ENCODE peak calls at places on chromosomes 4 and X, in five cellular contexts. O is HFF-Myc, Y is right lobe of liver, I is testis, U is cardiac fibroblast. W is an unnamed sample.

GRCh38 chr4:2418652-2419571 is at the start of gene CFAP99:
- DNase-seq in O (peak), Y (peak), U (peak), I (peak), W (peak)

GRCh38 chr4:134650461-134650860 is 448.9 kb upstream of the PABPC4L start:
- DNase-seq in Y (no peak), U (no peak), O (no peak), I (no peak), W (no peak)

GRCh38 chr4:37892641-37893040 is 1.8 kb downstream of the TBC1D1 start:
- DNase-seq in U (no peak), Y (no peak), O (no peak), I (no peak), W (peak)

GRCh38 chrX:36908801-36909403 is 99.3 kb upstream of the FAM47C start:
- DNase-seq in Y (no peak), U (peak), I (no peak), O (no peak), W (no peak)

GRCh38 chrX:38596939-38597338 is 35.6 kb downstream of the TSPAN7 start:
- DNase-seq in Y (no peak), I (no peak), O (no peak), U (no peak), W (no peak)

GRCh38 chr4:90328558-90328957 is 201.4 kb downstream of the CCSER1 start:
- DNase-seq in O (no peak), U (peak), I (peak), Y (no peak), W (no peak)

GRCh38 chrX:70289168-70289792 is 447 bp downstream of the PDZD11 start:
- DNase-seq in I (no peak), O (no peak), U (no peak), Y (no peak), W (no peak)

GRCh38 chr4:10093801-10094552 is 22.6 kb downstream of the WDR1 start:
- DNase-seq in Y (peak), I (no peak), U (peak), O (no peak), W (no peak)

GRCh38 chrX:65035451-65035779 is 59.2 kb upstream of the ZC4H2 start:
- DNase-seq in Y (no peak), I (peak), U (peak), O (no peak), W (peak)

GRCh38 chr4:5366421-5366820 is 315.1 kb downstream of the STK32B start:
- DNase-seq in I (no peak), U (peak), O (no peak), Y (no peak), W (no peak)

GRCh38 chr4:151238477-151238876 is 38.5 kb upstream of the PRSS48 start:
- DNase-seq in I (no peak), Y (no peak), U (peak), O (no peak), W (no peak)

GRCh38 chrX:11437642-11438379 is 144.6 kb downstream of the AMELX start:
- DNase-seq in Y (peak), U (peak), I (no peak), O (peak), W (no peak)

GRCh38 chr4:48526403-48526802 is 36.4 kb downstream of the ZAR1 start:
- DNase-seq in O (no peak), U (no peak), Y (no peak), I (no peak), W (no peak)

GRCh38 chr4:80333121-80333520 is 2.4 kb upstream of the CFAP299 start:
- DNase-seq in U (peak), Y (no peak), I (no peak), O (no peak), W (no peak)

GRCh38 chrX:133670394-133670793 is 255.1 kb upstream of the GPC4 start:
- DNase-seq in Y (no peak), O (no peak), I (peak), U (peak), W (no peak)

GRCh38 chr4:39635023-39635422 is 3.6 kb downstream of the SMIM14 start:
- DNase-seq in I (no peak), O (no peak), U (no peak), Y (no peak), W (no peak)

GRCh38 chrX:78314561-78314960 is 12.8 kb downstream of the CYSLTR1 start:
- DNase-seq in I (no peak), Y (no peak), O (no peak), U (no peak), W (no peak)

GRCh38 chr4:76589402-76589801 is 154.4 kb downstream of the SHROOM3 start:
- DNase-seq in I (no peak), Y (no peak), O (no peak), U (peak), W (no peak)

GRCh38 chrX:4320436-4320947 is 607.0 kb upstream of the PRKX start:
- DNase-seq in U (no peak), O (no peak), Y (no peak), I (no peak), W (no peak)

GRCh38 chr4:54065282-54066087 is 1.1 kb upstream of the CHIC2 start:
- DNase-seq in U (peak), O (no peak), I (peak), Y (no peak), W (no peak)

GRCh38 chrX:133495464-133496391 is 80.4 kb upstream of the GPC4 start:
- DNase-seq in O (no peak), U (peak), Y (no peak), I (peak), W (no peak)

GRCh38 chrX:83771664-83772063 is 89.3 kb upstream of the CYLC1 start:
- DNase-seq in Y (no peak), U (no peak), I (peak), O (no peak), W (no peak)

GRCh38 chr4:38179690-38180299 is 219.6 kb downstream of the PTTG2 start:
- DNase-seq in I (peak), O (peak), U (peak), Y (peak), W (peak)

GRCh38 chr4:183360161-183360919 is 38.1 kb upstream of the CLDN24 start:
- DNase-seq in O (no peak), U (peak), Y (no peak), I (peak), W (no peak)

GRCh38 chr4:63170923-63171322 is 1238.3 kb downstream of the TECRL start:
- DNase-seq in Y (no peak), I (no peak), U (no peak), O (no peak), W (no peak)

GRCh38 chr4:19803406-19803805 is 448.3 kb upstream of the SLIT2 start:
- DNase-seq in Y (no peak), O (peak), I (no peak), U (peak), W (no peak)
- TF ChIP-seq CTCF in Y (no peak), O (no peak), I (no peak), U (no peak), W (no peak)

DNA sequence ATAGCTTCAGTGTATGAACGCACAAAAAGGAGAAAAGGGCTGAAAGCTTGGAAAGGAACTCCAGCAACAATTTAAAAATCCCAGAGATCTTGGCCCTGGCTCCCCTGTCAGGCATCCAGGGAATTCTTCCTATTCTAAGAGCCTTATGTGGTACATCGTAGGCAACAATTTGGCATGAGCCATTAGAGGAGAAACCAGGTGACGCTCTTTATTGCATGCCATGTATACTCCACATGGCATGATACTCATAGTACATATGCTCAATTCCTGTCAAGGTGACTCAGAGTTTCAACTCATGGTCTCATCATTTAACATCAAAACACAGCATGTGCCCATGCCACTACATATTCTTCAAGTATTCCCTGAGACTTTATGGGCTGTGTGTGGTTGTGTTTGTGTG is 191.3 kb downstream of the OR13H1 start:
- DNase-seq in I (no peak), Y (no peak), U (no peak), O (no peak), W (no peak)
- H3K4me3 ChIP-seq in I (no peak), Y (peak), U (no peak), O (no peak), W (no peak)

GRCh38 chr4:139720806-139721205 is 55.2 kb downstream of the MGST2 start:
- DNase-seq in I (no peak), U (peak), Y (no peak), O (no peak), W (no peak)

GRCh38 chr4:139718358-139718757 is 52.7 kb downstream of the MGST2 start:
- DNase-seq in O (no peak), U (no peak), Y (no peak), I (no peak), W (no peak)

GRCh38 chr4:139719381-139720101 is 53.9 kb downstream of the MGST2 start:
- DNase-seq in U (no peak), O (no peak), I (no peak), Y (no peak), W (no peak)

GRCh38 chr4:139718833-139719232 is 53.2 kb downstream of the MGST2 start:
- DNase-seq in I (no peak), Y (no peak), U (no peak), O (no peak), W (no peak)

DNA sequence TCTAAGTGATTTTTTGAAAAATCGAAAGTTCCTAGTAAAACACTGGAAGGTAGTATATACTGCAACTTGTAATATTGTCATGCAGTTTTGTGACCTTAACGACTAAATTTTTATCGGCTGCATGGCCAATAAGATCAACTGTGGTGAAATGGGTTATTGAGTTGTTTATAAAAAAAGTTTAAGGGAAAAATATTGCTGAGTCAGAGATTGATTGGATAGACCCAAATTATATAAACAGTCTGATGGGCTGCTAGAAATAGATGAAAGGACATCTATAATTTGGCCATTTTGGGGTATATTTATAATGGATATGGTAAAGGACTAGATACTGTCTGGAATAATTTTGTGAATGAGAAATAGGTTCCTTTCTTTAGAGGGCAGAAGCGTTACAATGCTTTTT is 56.2 kb downstream of the MGST2 start:
- DNase-seq in I (no peak), O (no peak), Y (no peak), U (no peak), W (no peak)
- TF ChIP-seq CTCF in I (no peak), O (no peak), Y (no peak), U (no peak), W (no peak)

GRCh38 chr4:145679520-145679919 is 426 bp upstream of the C4orf51 start:
- DNase-seq in U (peak), O (peak), Y (no peak), I (no peak), W (no peak)
- H3K4me3 ChIP-seq in U (no peak), O (no peak), Y (no peak), I (no peak), W (no peak)

GRCh38 chrX:104370089-104370488 is 115.4 kb upstream of the ESX1 start:
- DNase-seq in U (peak), O (no peak), Y (no peak), I (peak), W (no peak)
- TF ChIP-seq CTCF in U (peak), O (peak), Y (no peak), I (no peak), W (no peak)